ENCODE peak calls at places on chromosomes 6 and 20, in ten cellular contexts. O is uterus; R is heart left ventricle; F is body of pancreas; A is H9; L is right cardiac atrium; Q is CD4-positive, CD25-positive, alpha-beta regulatory T cell; I is psoas muscle; H is mesendoderm; Z is adrenal gland. T is an unnamed sample.

GRCh38 chr6:165869526-165869925 is 206.5 kb upstream of the PDE10A start:
- DNase-seq in I (no peak), H (no peak), Z (no peak), L (no peak), F (no peak), Q (no peak), O (no peak), A (no peak), R (no peak), T (no peak)

GRCh38 chr6:110325197-110325596 is 33.0 kb downstream of the METTL24 start:
- DNase-seq in A (no peak), H (no peak), Q (no peak), L (no peak), F (peak; percentile 59), Z (no peak), O (peak; percentile 42), I (no peak), R (no peak), T (no peak)

GRCh38 chr6:3260772-3261517 is 2.2 kb downstream of the PSMG4 start:
- DNase-seq in Q (no peak), O (no peak), F (no peak), A (no peak), R (no peak), I (no peak), L (no peak), H (no peak), Z (no peak), T (no peak)

GRCh38 chr6:21450628-21451027 is 142.9 kb upstream of the SOX4 start:
- DNase-seq in I (no peak), Q (no peak), R (no peak), O (no peak), L (no peak), Z (no peak), F (no peak), H (no peak), A (no peak), T (no peak)

GRCh38 chr6:51868591-51869355 is 218.6 kb downstream of the PKHD1 start:
- DNase-seq in F (no peak), O (no peak), H (no peak), I (no peak), Z (no peak), L (no peak), Q (no peak), R (no peak), A (no peak), T (no peak)

GRCh38 chr20:717817-718216 is 42.2 kb upstream of the SCRT2 start:
- DNase-seq in Q (no peak), Z (no peak), L (no peak), O (no peak), R (no peak), H (no peak), F (no peak), A (no peak), I (no peak), T (no peak)

GRCh38 chr6:106609699-106610098 is 19.6 kb downstream of the RTN4IP1 start:
- DNase-seq in A (peak; percentile 58), Z (peak; percentile 21), F (peak; percentile 67), H (peak; percentile 69), O (no peak), Q (no peak), I (no peak), R (no peak), L (no peak), T (no peak)

GRCh38 chr6:138521800-138522199 is 22.5 kb upstream of the NHSL1 start:
- DNase-seq in I (no peak), R (no peak), H (no peak), O (no peak), A (no peak), Q (no peak), Z (no peak), F (no peak), L (no peak), T (no peak)

GRCh38 chr6:18253635-18254034 is 10.7 kb downstream of the DEK start:
- DNase-seq in H (no peak), O (no peak), Z (no peak), F (no peak), A (no peak), Q (no peak), R (no peak), L (no peak), I (no peak), T (no peak)

DNA sequence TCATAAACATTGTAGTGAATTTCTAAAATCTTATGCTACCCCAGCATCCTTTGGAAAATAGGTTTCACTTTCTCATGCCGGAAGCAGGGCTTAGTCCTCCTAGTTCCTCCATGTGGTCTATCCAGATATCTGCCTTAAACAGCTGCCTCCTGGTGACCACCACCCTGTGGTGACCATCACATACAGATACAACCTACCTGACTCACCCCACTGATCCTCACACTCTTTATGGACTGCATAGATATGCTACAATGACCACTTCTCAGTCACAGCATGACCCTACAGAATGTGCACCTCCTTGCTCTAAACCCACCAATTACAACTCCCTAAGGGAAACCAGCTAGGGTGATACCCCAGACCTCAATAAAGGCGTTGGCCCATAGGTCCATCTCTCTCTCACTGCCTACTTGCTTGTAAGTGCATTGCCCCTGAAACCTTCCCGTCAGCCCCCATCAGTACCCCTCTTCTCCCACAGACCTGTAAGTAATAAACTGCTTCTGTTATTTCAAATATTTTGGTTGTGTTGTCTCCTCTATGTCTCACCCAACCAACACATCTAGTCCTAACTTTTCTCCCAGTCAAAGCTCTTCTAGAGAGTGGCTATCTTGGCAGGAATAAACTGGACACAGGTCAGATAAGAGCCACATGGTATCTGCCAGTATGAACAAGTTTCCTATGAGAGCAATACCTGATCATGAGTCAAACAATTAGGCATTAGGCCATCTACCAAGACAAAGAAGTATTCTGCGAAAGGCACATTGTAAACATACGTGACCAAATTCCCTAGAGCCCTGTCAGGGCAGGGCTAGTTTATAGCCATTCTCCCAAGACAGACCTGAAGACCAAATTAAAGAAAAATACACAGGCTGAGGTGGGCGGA is 39.4 kb upstream of the PLEKHG1 start:
- DNase-seq in A (no peak), O (no peak), H (no peak), Q (no peak), I (no peak), R (no peak), Z (no peak), L (no peak), F (no peak), T (no peak)
- H3K27ac ChIP-seq in A (no peak overlapping the region), O (no peak overlapping the region), H (no peak overlapping the region), Q (no peak overlapping the region), I (no peak overlapping the region), R (no peak overlapping the region), Z (no peak overlapping the region), L (no peak overlapping the region), F (no peak overlapping the region), T (no peak overlapping the region)

DNA sequence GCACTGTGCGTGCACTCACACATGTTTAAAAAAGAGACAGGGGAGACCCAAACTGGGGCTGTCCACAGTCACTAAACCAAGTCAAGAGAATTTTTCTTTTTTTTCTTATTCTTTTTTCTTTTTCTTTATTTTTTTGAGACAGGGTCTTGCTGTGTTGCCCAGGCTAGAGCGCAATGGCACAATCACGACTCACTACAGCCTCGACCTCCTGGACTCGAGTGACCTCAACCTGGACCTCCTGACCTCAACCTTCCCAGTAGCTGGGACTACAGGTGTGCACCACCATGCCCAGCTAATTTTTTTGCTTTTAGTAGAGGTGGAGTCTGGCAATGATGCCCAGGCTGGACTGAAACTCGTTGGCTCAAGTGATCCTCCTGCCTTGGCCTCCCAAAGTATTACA is 89.4 kb upstream of the NFATC2 start:
- DNase-seq in H (no peak), Z (no peak), Q (no peak), L (peak; percentile 49), O (no peak), A (no peak), R (no peak), I (no peak), F (no peak), T (no peak)
- H3K27ac ChIP-seq in H (no peak overlapping the region), Z (no peak overlapping the region), Q (no peak overlapping the region), L (peak overlapping the region; percentile 85), O (peak overlapping the region; percentile 99), A (no peak overlapping the region), R (peak overlapping the region; percentile 78), I (peak overlapping the region; percentile 76), F (peak overlapping the region; percentile 41), T (peak overlapping the region; percentile 61)

GRCh38 chr20:5221078-5221430 is 94.2 kb downstream of the CDS2 start:
- DNase-seq in R (no peak), Z (no peak), L (no peak), F (no peak), A (no peak), O (no peak), H (no peak), I (no peak), Q (no peak), T (no peak)
- H3K27ac ChIP-seq in R (no peak overlapping the region), Z (no peak overlapping the region), L (no peak overlapping the region), F (no peak overlapping the region), A (no peak overlapping the region), O (no peak overlapping the region), H (no peak overlapping the region), I (no peak overlapping the region), Q (no peak overlapping the region), T (no peak overlapping the region)

GRCh38 chr20:63941282-63942060 is 14.7 kb downstream of the UCKL1 start:
- DNase-seq in Z (no peak), Q (peak; percentile 76), F (no peak), L (peak; percentile 89), H (peak; percentile 97), A (peak; percentile 98), R (peak; percentile 75), O (peak; percentile 44), I (peak; percentile 80), T (no peak)

GRCh38 chr20:63937596-63937995 is 18.6 kb downstream of the UCKL1 start:
- DNase-seq in Z (peak; percentile 15), F (no peak), O (no peak), L (peak; percentile 30), R (no peak), Q (no peak), H (no peak), A (no peak), I (no peak), T (no peak)

GRCh38 chr20:63940472-63941266 is 15.5 kb downstream of the UCKL1 start:
- DNase-seq in H (no peak), I (peak; percentile 51), Z (no peak), Q (no peak), O (no peak), F (no peak), R (peak; percentile 63), A (peak; percentile 52), L (peak; percentile 54), T (no peak)

GRCh38 chr20:63940071-63940471 is 16.1 kb downstream of the UCKL1 start:
- DNase-seq in F (no peak), A (peak; percentile 74), H (no peak), O (no peak), I (peak; percentile 48), Z (no peak), R (peak; percentile 56), Q (no peak), L (peak; percentile 50), T (no peak)

DNA sequence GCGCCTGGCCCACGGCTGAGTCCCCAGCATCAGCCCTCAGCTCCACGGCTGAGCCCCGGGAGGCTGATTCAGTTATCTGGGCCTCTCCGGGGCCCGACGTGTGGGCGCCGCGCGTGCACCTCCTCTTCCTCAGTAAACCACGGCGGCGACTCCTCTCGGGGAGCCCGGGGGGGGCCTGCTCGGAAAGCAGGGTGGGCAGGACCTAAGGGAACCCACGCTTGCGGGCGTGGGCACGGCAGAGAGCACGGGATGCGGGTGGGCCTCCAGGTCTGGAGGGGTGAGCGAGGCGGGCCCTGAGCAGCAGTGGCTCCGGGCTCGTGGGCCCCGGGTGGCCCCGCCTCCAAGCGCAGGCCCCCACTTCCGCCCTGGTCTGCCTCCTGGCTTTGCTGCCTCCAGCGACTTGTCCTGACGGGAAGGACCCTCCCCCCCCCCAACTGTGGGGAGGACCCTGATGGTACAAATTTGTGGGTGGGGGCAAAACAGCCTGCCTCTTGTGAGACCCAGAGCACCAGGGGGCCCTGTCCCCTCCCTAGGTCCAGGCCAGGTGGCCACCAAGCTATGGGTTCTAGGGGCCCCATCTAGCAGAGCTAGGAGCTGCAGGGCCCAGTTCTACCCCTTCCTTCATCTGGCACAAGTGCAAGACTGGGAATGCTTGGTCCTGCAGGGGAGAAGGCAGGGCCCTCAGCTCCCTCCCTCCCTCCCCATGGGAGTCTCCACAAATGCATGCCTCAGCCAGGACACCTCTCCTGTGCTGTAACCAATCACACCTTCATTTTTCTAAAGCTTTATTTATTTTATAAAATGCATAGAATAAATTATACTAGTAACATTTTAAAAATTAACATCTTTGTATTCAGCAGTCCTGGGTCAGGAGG is 16.9 kb downstream of the UCKL1 start:
- DNase-seq in Z (no peak), F (no peak), H (no peak), I (no peak), Q (no peak), A (peak; percentile 56), O (no peak), R (peak; percentile 56), L (peak; percentile 55), T (no peak)
- H3K27ac ChIP-seq in Z (no peak overlapping the region), F (no peak overlapping the region), H (no peak overlapping the region), I (no peak overlapping the region), Q (no peak overlapping the region), A (no peak overlapping the region), O (no peak overlapping the region), R (no peak overlapping the region), L (no peak overlapping the region), T (no peak overlapping the region)

T was measured in coronary artery.